ENCODE peak calls at places on chromosomes 2 and 18, in seven cellular contexts. Z is endothelial cell, T is fibroblast of the aortic adventitia, H is AG04449, G is OCI-LY7, M is endodermal cell, J is foreskin fibroblast. Y is an unnamed sample.

GRCh38 chr18:23038712-23039111 is 96.6 kb upstream of the CABLES1 start:
- DNase-seq in Z (no peak), T (peak), H (no peak), G (no peak), M (no peak), J (peak), Y (no peak)

GRCh38 chr2:20439193-20439475 is 7.7 kb upstream of the RHOB start:
- DNase-seq in Z (no peak), T (peak), H (no peak), G (no peak), M (peak), J (peak), Y (no peak)

GRCh38 chr18:37124511-37124910 is 295.6 kb downstream of the KIAA1328 start:
- DNase-seq in Z (no peak), T (no peak), H (peak), G (no peak), M (no peak), J (peak), Y (no peak)

GRCh38 chr2:33321236-33321731 is 155.2 kb upstream of the RASGRP3 start:
- DNase-seq in Z (no peak), T (peak), H (no peak), G (no peak), M (no peak), J (peak), Y (no peak)

GRCh38 chr2:132620115-132620514 is 49.9 kb downstream of the LYPD1 start:
- DNase-seq in Z (no peak), T (no peak), H (no peak), G (no peak), M (no peak), J (peak), Y (no peak)

GRCh38 chr2:68727698-68728375 is 6.8 kb upstream of the ARHGAP25 start:
- DNase-seq in Z (no peak), T (no peak), H (no peak), G (no peak), M (no peak), J (peak), Y (no peak)

GRCh38 chr2:207328944-207329386 is 163.2 kb upstream of the KLF7 start:
- DNase-seq in Z (no peak), T (no peak), H (no peak), G (no peak), M (no peak), J (no peak), Y (no peak)

GRCh38 chr2:69469784-69470183 is 32.5 kb upstream of the NFU1 start:
- DNase-seq in Z (no peak), T (peak), H (no peak), G (no peak), M (no peak), J (no peak), Y (no peak)

GRCh38 chr2:11132036-11132671 is 23.1 kb upstream of the SLC66A3 start:
- DNase-seq in Z (no peak), T (no peak), H (no peak), G (no peak), M (no peak), J (no peak), Y (no peak)

GRCh38 chr2:207362716-207363115 is 167.0 kb upstream of the CREB1 start:
- DNase-seq in Z (no peak), T (no peak), H (no peak), G (no peak), M (no peak), J (no peak), Y (no peak)

GRCh38 chr2:135607561-135607960 is 76.3 kb downstream of the R3HDM1 start:
- DNase-seq in Z (no peak), T (peak), H (no peak), G (no peak), M (no peak), J (peak), Y (no peak)

GRCh38 chr2:241128266-241128665 is 21.0 kb downstream of the PASK start:
- DNase-seq in Z (no peak), T (no peak), H (no peak), G (no peak), M (no peak), J (no peak), Y (no peak)

GRCh38 chr2:31434911-31435310 is 20.4 kb upstream of the XDH start:
- DNase-seq in Z (no peak), T (peak), H (no peak), G (no peak), M (no peak), J (peak), Y (no peak)

GRCh38 chr2:227163998-227164744 is at the start of the genes COL4A3 and COL4A4:
- DNase-seq in Z (peak), T (peak), H (no peak), G (no peak), M (peak), J (peak), Y (peak)

GRCh38 chr18:27860701-27861107 is 316.2 kb downstream of the CDH2 start:
- DNase-seq in Z (no peak), T (peak), H (no peak), G (no peak), M (peak), J (no peak), Y (no peak)

GRCh38 chr2:17976871-17977746 is 98.6 kb downstream of the KCNS3 start:
- DNase-seq in Z (no peak), T (peak), H (peak), G (no peak), M (no peak), J (peak), Y (no peak)

GRCh38 chr18:78993014-78993926 is 13.7 kb downstream of the SALL3 start:
- DNase-seq in Z (no peak), T (no peak), H (no peak), G (no peak), M (no peak), J (no peak), Y (no peak)

GRCh38 chr2:102258386-102259074 is 52.8 kb upstream of the IL1RL1 start:
- DNase-seq in Z (no peak), T (peak), H (peak), G (no peak), M (no peak), J (peak), Y (no peak)

GRCh38 chr18:10590412-10590811 is 64.6 kb downstream of the NAPG start:
- DNase-seq in Z (no peak), T (no peak), H (no peak), G (no peak), M (no peak), J (no peak), Y (no peak)

GRCh38 chr2:100810603-100811145 is 9.3 kb upstream of the NPAS2 start:
- DNase-seq in Z (no peak), T (no peak), H (no peak), G (no peak), M (no peak), J (no peak), Y (no peak)

GRCh38 chr18:2905802-2906521 is 59.2 kb downstream of the EMILIN2 start:
- DNase-seq in Z (peak), T (no peak), H (no peak), G (no peak), M (peak), J (peak), Y (peak)

GRCh38 chr2:20494246-20494645 is 47.4 kb downstream of the RHOB start:
- DNase-seq in Z (no peak), T (peak), H (peak), G (no peak), M (no peak), J (peak), Y (no peak)

GRCh38 chr2:4192119-4192518 is 488.7 kb downstream of the DCDC2C start:
- DNase-seq in Z (no peak), T (no peak), H (no peak), G (no peak), M (no peak), J (no peak), Y (no peak)

GRCh38 chr18:25341861-25342260 is 10.1 kb downstream of the ZNF521 start:
- DNase-seq in Z (no peak), T (no peak), H (no peak), G (no peak), M (no peak), J (no peak), Y (no peak)

GRCh38 chr18:68035709-68036522 is 519.4 kb upstream of the DSEL start:
- DNase-seq in Z (no peak), T (peak), H (no peak), G (no peak), M (no peak), J (peak), Y (no peak)

GRCh38 chr2:128949360-128949759 is 630.7 kb upstream of the HS6ST1 start:
- DNase-seq in Z (no peak), T (no peak), H (no peak), G (no peak), M (no peak), J (no peak), Y (no peak)

GRCh38 chr18:490624-491023 is 9.9 kb downstream of the COLEC12 start:
- DNase-seq in Z (no peak), T (peak), H (no peak), G (no peak), M (no peak), J (no peak), Y (no peak)

GRCh38 chr2:12607971-12608370 is 108.8 kb upstream of the TRIB2 start:
- DNase-seq in Z (no peak), T (no peak), H (no peak), G (no peak), M (no peak), J (peak), Y (no peak)

GRCh38 chr2:12613137-12613912 is 103.4 kb upstream of the TRIB2 start:
- DNase-seq in Z (no peak), T (no peak), H (no peak), G (peak), M (no peak), J (no peak), Y (no peak)

GRCh38 chr2:12612646-12613045 is 104.1 kb upstream of the TRIB2 start:
- DNase-seq in Z (no peak), T (no peak), H (no peak), G (no peak), M (no peak), J (no peak), Y (no peak)

GRCh38 chr2:12612168-12612567 is 104.6 kb upstream of the TRIB2 start:
- DNase-seq in Z (no peak), T (no peak), H (no peak), G (no peak), M (no peak), J (no peak), Y (no peak)

DNA sequence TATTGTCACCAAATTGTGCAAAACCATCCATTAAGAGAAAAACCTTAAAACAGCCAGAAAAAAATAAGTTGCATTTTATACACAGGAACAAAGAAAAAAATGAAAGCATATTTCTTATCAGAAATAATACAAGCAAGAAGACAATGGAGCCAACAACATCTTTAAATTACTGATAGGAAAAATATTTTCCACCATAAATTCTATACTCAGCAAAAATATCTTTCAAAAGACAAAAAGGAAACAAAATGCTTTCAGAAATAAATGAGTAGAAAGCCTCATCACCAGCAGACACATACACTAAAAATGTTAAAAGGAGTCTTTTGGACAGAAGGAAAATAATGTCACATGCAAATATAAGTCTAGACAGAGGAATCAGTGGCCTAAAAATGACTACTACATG is 106.4 kb upstream of the TRIB2 start:
- DNase-seq in Z (no peak), T (no peak), H (no peak), G (no peak), M (no peak), J (no peak), Y (no peak)
- TF ChIP-seq CTCF in Z (no peak), T (no peak), H (no peak), G (no peak), M (no peak), J (no peak), Y (no peak)

GRCh38 chr2:195734395-195734794 is 77.4 kb downstream of the SLC39A10 start:
- DNase-seq in Z (no peak), T (no peak), H (no peak), G (no peak), M (no peak), J (peak), Y (no peak)

GRCh38 chr2:195737531-195738162 is 80.6 kb downstream of the SLC39A10 start:
- DNase-seq in Z (no peak), T (peak), H (peak), G (no peak), M (no peak), J (peak), Y (no peak)

DNA sequence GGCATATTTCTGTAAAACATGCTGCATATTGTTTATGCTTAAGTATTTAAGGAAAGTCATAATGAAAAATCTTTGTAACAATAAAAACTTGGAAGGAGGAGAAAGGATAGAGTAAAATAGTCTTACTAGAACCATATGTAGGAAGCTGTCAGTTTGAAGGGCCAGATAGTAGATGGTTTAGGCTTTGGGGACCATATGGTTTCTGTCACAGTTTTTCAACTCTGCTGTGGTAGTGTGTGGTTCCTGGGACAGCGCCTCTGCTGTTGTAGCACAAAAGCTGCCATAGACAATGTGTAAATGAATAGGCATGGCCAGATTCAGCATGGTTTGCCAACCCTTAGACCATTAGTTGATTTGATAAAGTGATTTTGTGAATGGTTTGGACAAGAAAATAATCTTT is 75.5 kb downstream of the SLC39A10 start:
- DNase-seq in Z (no peak), T (peak), H (no peak), G (no peak), M (no peak), J (peak), Y (no peak)
- TF ChIP-seq CTCF in Z (no peak), T (peak), H (no peak), G (no peak), M (no peak), J (no peak), Y (no peak)

DNA sequence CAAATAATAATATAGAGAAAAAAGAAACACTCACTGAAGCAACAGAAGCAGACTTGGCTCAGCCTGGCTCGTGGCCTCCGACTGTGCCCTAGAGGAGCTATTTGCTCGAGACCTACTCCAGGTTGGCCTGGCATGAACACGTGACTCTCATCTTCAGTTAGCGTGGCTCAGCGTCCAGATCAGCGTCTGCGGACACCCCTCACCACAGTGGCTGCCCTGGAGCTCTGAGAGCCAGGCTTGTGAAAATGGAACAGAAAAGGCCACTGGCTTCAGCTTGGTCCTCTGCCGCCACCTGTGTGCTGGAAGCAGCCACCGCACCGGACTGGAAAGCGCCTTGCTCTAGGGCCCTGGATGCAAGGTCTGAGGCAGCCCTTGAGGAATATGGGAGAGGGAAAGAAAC is 1184.0 kb upstream of the GYPC start:
- DNase-seq in Z (peak), T (peak), H (no peak), G (no peak), M (peak), J (no peak), Y (peak)
- TF ChIP-seq CTCF in Z (peak), T (peak), H (peak), G (no peak), M (peak), J (peak), Y (peak)

GRCh38 chr18:56650944-56651770 is at the start of gene WDR7:
- DNase-seq in Z (peak), T (peak), H (peak), G (peak), M (peak), J (peak), Y (peak)
- TF ChIP-seq CTCF in Z (no peak), T (no peak), H (no peak), G (no peak), M (no peak), J (no peak), Y (no peak)

GRCh38 chr2:168705534-168706470 is 96.6 kb upstream of the NOSTRIN start:
- DNase-seq in Z (no peak), T (peak), H (no peak), G (peak), M (peak), J (peak), Y (no peak)
- TF ChIP-seq CTCF in Z (peak), T (peak), H (peak), G (peak), M (peak), J (peak), Y (peak)

GRCh38 chr2:213220967-213221603 is 63.2 kb upstream of the SPAG16 start:
- DNase-seq in Z (no peak), T (no peak), H (no peak), G (peak), M (no peak), J (no peak), Y (no peak)
- TF ChIP-seq CTCF in Z (no peak), T (no peak), H (no peak), G (peak), M (peak), J (no peak), Y (no peak)

GRCh38 chr2:173753441-173753840 is 211.7 kb downstream of the SP3 start:
- DNase-seq in Z (no peak), T (no peak), H (no peak), G (no peak), M (no peak), J (no peak), Y (no peak)
- TF ChIP-seq CTCF in Z (no peak), T (no peak), H (no peak), G (no peak), M (no peak), J (no peak), Y (no peak)

DNA sequence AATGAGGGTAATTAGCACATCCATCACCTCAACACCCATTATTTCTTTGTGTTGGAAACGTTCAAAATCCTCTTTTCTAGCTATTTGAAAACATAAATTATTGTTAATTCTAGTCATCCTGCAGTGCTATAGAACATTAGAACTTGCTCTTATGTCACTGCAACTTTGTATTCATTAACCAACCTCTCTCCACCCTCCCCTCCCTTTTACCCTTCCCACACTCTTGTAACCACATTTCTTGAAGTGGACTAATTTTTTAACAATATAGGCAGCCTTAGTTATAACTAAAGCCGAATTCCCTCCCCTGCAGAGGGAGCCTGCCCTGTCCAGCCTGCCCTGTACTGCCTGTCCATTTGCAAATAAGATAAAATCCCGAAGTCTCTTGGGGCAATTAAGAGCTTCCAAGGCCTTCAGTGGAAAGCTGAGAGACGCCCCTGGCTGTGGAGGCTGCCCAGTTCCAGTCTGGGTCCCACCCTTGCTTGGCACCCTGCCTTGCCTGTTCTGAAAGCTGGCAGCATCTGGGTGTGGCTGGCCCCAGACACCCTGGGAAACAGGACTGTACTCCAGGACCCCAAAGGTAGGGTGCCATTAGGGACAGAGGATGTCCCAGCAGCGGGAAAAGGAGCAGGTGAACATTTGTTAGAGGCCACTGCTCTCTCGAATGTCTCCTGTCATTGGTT is 65.1 kb downstream of the MEX3C start:
- DNase-seq in Z (no peak), T (no peak), H (no peak), G (no peak), M (no peak), J (no peak), Y (no peak)
- TF ChIP-seq CTCF in Z (no peak), T (no peak), H (no peak), G (no peak), M (no peak), J (no peak), Y (no peak)

GRCh38 chr2:15943378-15943851 is 3.1 kb downstream of the MYCN start:
- DNase-seq in Z (peak), T (no peak), H (no peak), G (no peak), M (peak), J (no peak), Y (peak)
- TF ChIP-seq CTCF in Z (peak), T (no peak), H (no peak), G (peak), M (peak), J (no peak), Y (peak)

Y was measured in progenitor cell of endocrine pancreas.